ENCODE peak calls at places on chromosomes 7 and 10, in seven cellular contexts. V is astrocyte, G is psoas muscle, U is PC-9, R is spleen, J is fibroblast of lung, K is Panc1. P is an unnamed sample.

GRCh38 chr7:130368347-130368746 is 11.9 kb upstream of the CPA1 start:
- DNase-seq in G (no peak), R (peak; percentile 63), U (no peak), K (no peak), J (no peak), V (no peak), P (no peak)

GRCh38 chr7:77727936-77728701 is 31.9 kb downstream of the RSBN1L start:
- DNase-seq in R (no peak), K (no peak), U (no peak), G (no peak), J (peak; percentile 34), V (peak; percentile 22), P (no peak)

GRCh38 chr10:34305189-34305588 is 509.9 kb downstream of the PARD3 start:
- DNase-seq in K (no peak), R (no peak), U (peak; percentile 82), V (no peak), G (no peak), J (no peak), P (peak; percentile 88)

GRCh38 chr10:53836638-53837037 is 964.4 kb downstream of the PCDH15 start:
- DNase-seq in K (no peak), G (no peak), R (no peak), V (no peak), U (no peak), J (no peak), P (no peak)

GRCh38 chr7:128671992-128672391 is at the start of gene GARIN1A:
- DNase-seq in V (no peak), R (no peak), K (no peak), U (no peak), G (no peak), J (no peak), P (no peak)

GRCh38 chr10:67385566-67385965 is 310.4 kb downstream of the CTNNA3 start:
- DNase-seq in R (no peak), U (no peak), V (no peak), J (no peak), K (no peak), G (no peak), P (no peak)

GRCh38 chr7:22572937-22573336 is 72.9 kb upstream of the STEAP1B start:
- DNase-seq in J (peak; percentile 89), K (no peak), V (peak; percentile 91), G (no peak), R (no peak), U (peak; percentile 89), P (no peak)

GRCh38 chr10:56508562-56508961 is 147.5 kb upstream of the ZWINT start:
- DNase-seq in U (no peak), G (no peak), R (no peak), K (no peak), J (no peak), V (no peak), P (no peak)

GRCh38 chr10:72259491-72260214 is 14.1 kb upstream of the DDIT4 start:
- DNase-seq in G (no peak), J (peak; percentile 47), U (no peak), R (no peak), K (no peak), V (peak; percentile 29), P (no peak)

GRCh38 chr7:23093546-23093945 is 12.0 kb upstream of the KLHL7 start:
- DNase-seq in U (no peak), V (peak; percentile 71), G (no peak), J (peak; percentile 79), K (no peak), R (no peak), P (no peak)

GRCh38 chr10:31134303-31134928 is 102.8 kb upstream of the ZNF438 start:
- DNase-seq in K (no peak), J (peak; percentile 92), R (no peak), U (peak; percentile 46), G (peak; percentile 56), V (peak; percentile 89), P (no peak)

GRCh38 chr7:111086532-111086931 is 4.4 kb upstream of the LRRN3 start:
- DNase-seq in J (peak; percentile 63), K (no peak), R (no peak), U (no peak), G (no peak), V (peak; percentile 49), P (no peak)

GRCh38 chr7:112416127-112416526 is 34.1 kb upstream of the IFRD1 start:
- DNase-seq in G (no peak), V (peak; percentile 35), R (no peak), J (peak; percentile 50), K (no peak), U (no peak), P (no peak)

GRCh38 chr7:23002698-23003097 is 11.2 kb downstream of the HYCC1 start:
- DNase-seq in K (no peak), J (no peak), V (no peak), U (no peak), R (no peak), G (no peak), P (no peak)

GRCh38 chr7:963236-964078 is 9.0 kb upstream of the ADAP1 start:
- DNase-seq in G (peak; percentile 54), U (no peak), V (no peak), R (peak; percentile 76), J (no peak), K (no peak), P (peak; percentile 67)

GRCh38 chr7:114663502-114663901 is 248.9 kb downstream of the FOXP2 start:
- DNase-seq in J (peak; percentile 12), K (no peak), U (peak; percentile 2), V (peak; percentile 3), G (no peak), R (no peak), P (no peak)

GRCh38 chr7:133702078-133702477 is 425.1 kb upstream of the LRGUK start:
- DNase-seq in J (no peak), U (no peak), V (no peak), K (no peak), G (no peak), R (no peak), P (no peak)

GRCh38 chr10:3482200-3482993 is 302.6 kb downstream of the KLF6 start:
- DNase-seq in U (peak; percentile 72), V (peak; percentile 96), R (no peak), J (peak; percentile 96), K (no peak), G (peak; percentile 42), P (peak; percentile 69)

GRCh38 chr7:28979791-28980190 is 21.7 kb upstream of the TRIL start:
- DNase-seq in V (no peak), U (no peak), R (no peak), K (no peak), G (peak; percentile 72), J (no peak), P (no peak)

GRCh38 chr10:127243490-127244272 is 47.3 kb upstream of the INSYN2A start:
- DNase-seq in V (peak; percentile 4), K (no peak), G (no peak), R (no peak), J (peak; percentile 13), U (peak; percentile 1), P (no peak)

GRCh38 chr10:132408367-132408781 is 11.4 kb downstream of the PWWP2B start:
- DNase-seq in V (no peak), J (no peak), G (no peak), K (no peak), R (no peak), U (peak; percentile 84), P (peak; percentile 85)

DNA sequence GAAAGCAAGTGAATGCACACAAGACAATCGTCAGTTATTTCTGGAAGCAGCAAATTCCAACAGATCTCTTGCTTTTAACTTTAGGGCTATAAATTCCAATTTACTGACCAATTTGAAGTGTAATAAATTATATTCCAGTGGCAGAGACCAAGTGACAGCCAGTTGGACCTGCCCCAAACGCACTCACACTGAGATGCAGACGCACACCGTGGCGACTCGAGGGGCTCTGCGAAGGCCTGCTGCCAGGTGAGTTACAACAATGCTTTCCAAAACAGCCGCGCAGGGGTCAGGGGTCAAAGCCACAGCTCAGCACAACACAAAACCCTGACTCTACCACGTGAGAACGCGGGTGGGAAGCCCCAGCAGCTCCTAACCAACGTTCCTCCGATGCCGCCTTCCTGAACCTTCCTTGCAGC is 97.4 kb downstream of the ZRANB1 start:
- DNase-seq in V (peak; percentile 71), U (no peak), G (no peak), R (no peak), J (peak; percentile 72), K (no peak), P (no peak)
- H3K4me1 ChIP-seq in V (peaks cover 66% of the 10 kb centered on the region), U (peaks cover 28% of the 10 kb centered on the region), G (peaks cover 57% of the 10 kb centered on the region), R (peaks cover 78% of the 10 kb centered on the region), J (peaks cover 35% of the 10 kb centered on the region), K (peaks cover 46% of the 10 kb centered on the region), P (peaks cover 42% of the 10 kb centered on the region)

GRCh38 chr10:23693398-23693797 is 254.5 kb downstream of the OTUD1 start:
- DNase-seq in J (no peak), V (no peak), U (no peak), K (no peak), R (peak; percentile 77), G (no peak), P (no peak)
- TF ChIP-seq CTCF in J (no peak), V (no peak), U (no peak), K (no peak), R (no peak), G (no peak), P (no peak)

GRCh38 chr10:110898391-110898790 is 20.6 kb downstream of the BBIP1 start:
- DNase-seq in J (peak; percentile 23), K (no peak), V (peak; percentile 8), R (no peak), U (no peak), G (no peak), P (no peak)
- H3K4me1 ChIP-seq in J (peaks cover 2% of the 10 kb centered on the region), K (no peaks in the 10 kb centered on the region), V (peaks cover 8% of the 10 kb centered on the region), R (peaks cover 21% of the 10 kb centered on the region), U (peaks cover 21% of the 10 kb centered on the region), G (no peaks in the 10 kb centered on the region), P (no peaks in the 10 kb centered on the region)

DNA sequence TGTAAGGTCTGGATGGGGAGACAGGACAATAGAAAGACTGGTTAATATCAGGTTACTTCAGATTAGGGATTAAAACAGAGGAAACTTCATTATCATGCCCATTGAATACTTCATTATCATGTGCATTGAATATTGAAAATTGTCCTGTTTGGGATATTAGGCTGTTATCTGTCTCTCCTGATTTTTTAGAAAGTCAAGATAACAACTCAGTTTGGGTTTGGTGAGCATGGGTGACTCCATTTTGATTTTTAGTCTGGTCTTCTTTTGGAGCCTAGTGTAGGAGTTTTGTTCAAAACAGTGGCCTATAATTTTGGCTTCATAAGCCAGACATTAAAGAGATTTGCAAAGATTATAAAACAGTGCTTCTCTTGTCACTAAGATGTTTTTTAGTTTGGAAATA is 95.5 kb downstream of the ADK start:
- DNase-seq in J (no peak), U (no peak), G (no peak), R (no peak), V (no peak), K (no peak), P (no peak)
- TF ChIP-seq CTCF in J (no peak), U (no peak), G (no peak), R (no peak), V (no peak), K (no peak), P (no peak)

DNA sequence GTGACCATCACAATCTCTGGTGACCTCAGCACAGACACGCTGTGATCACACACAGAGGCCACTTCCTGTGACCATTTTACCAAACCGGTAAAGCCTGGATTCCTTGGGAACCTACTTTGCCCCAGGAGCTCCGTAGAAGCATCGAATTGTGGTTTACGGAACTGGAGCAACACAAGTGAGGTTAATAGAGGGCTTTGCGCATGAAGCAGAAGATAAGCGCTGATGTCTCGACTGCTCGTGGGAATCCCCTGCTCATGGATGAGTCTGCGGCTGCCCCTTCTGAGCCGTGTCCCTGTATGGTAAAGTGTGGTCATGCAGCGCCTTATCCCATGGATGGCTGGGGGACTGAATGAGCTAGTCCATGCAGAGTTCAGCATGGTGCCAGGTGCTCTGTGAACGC is 53.6 kb downstream of the VIPR2 start:
- DNase-seq in U (no peak), V (no peak), K (no peak), J (no peak), R (peak; percentile 57), G (no peak), P (no peak)
- H3K4me1 ChIP-seq in U (no peaks in the 10 kb centered on the region), V (no peaks in the 10 kb centered on the region), K (no peaks in the 10 kb centered on the region), J (no peaks in the 10 kb centered on the region), R (no peaks in the 10 kb centered on the region), G (peaks cover 18% of the 10 kb centered on the region), P (no peaks in the 10 kb centered on the region)

GRCh38 chr10:62225362-62225761 is 43.3 kb downstream of the RTKN2 start:
- DNase-seq in V (no peak), K (no peak), R (no peak), J (no peak), U (no peak), G (no peak), P (no peak)
- TF ChIP-seq CTCF in V (no peak), K (no peak), R (no peak), J (no peak), U (no peak), G (no peak), P (no peak)

P was measured in upper lobe of right lung.